ENCODE peak calls at places on chromosomes 16 and 17, in ten cellular contexts. One of them, this sample, is unnamed.

GRCh38 chr16:66653581-66654350 is 42.8 kb downstream of the CMTM4 start:
- DNase-seq in NCI-H2081 treated with DMSO at 0.1 percent for 48 hours: no peak
- DNase-seq in germinal center: no peak
- DNase-seq in left ventricle myocardium inferior: no peak
- DNase-seq in prostate gland: no peak
- DNase-seq in naive thymus-derived CD4-positive, alpha-beta T cell: no peak
- DNase-seq in CD8-positive, alpha-beta T cell: no peak
- DNase-seq in stimulated activated CD4-positive, alpha-beta T cell treated with anti-CD3 and anti-CD28 coated beads, Interleukin-4, amount 100 ng/mL, for 24 hours: no peak
- DNase-seq in RCC 7860: no peak
- DNase-seq in dermis blood vessel endothelial cell: no peak
- DNase-seq in this sample: no peak

GRCh38 chr16:12002447-12003006 is 26.0 kb downstream of the SNX29 start:
- DNase-seq in NCI-H2081 treated with DMSO at 0.1 percent for 48 hours: no peak
- DNase-seq in germinal center: no peak
- DNase-seq in left ventricle myocardium inferior: no peak
- DNase-seq in prostate gland: no peak
- DNase-seq in naive thymus-derived CD4-positive, alpha-beta T cell: no peak
- DNase-seq in CD8-positive, alpha-beta T cell: no peak
- DNase-seq in stimulated activated CD4-positive, alpha-beta T cell treated with anti-CD3 and anti-CD28 coated beads, Interleukin-4, amount 100 ng/mL, for 24 hours: no peak
- DNase-seq in RCC 7860: no peak
- DNase-seq in dermis blood vessel endothelial cell: peak
- DNase-seq in this sample: no peak

GRCh38 chr16:29717113-29717512 is 28.7 kb downstream of the C16orf54 start:
- DNase-seq in NCI-H2081 treated with DMSO at 0.1 percent for 48 hours: no peak
- DNase-seq in germinal center: no peak
- DNase-seq in left ventricle myocardium inferior: no peak
- DNase-seq in prostate gland: no peak
- DNase-seq in naive thymus-derived CD4-positive, alpha-beta T cell: no peak
- DNase-seq in CD8-positive, alpha-beta T cell: no peak
- DNase-seq in stimulated activated CD4-positive, alpha-beta T cell treated with anti-CD3 and anti-CD28 coated beads, Interleukin-4, amount 100 ng/mL, for 24 hours: no peak
- DNase-seq in RCC 7860: no peak
- DNase-seq in dermis blood vessel endothelial cell: no peak
- DNase-seq in this sample: no peak

GRCh38 chr16:67173808-67174705 is 3.7 kb downstream of the NOL3 start:
- DNase-seq in NCI-H2081 treated with DMSO at 0.1 percent for 48 hours: no peak
- DNase-seq in germinal center: peak
- DNase-seq in left ventricle myocardium inferior: peak
- DNase-seq in prostate gland: peak
- DNase-seq in naive thymus-derived CD4-positive, alpha-beta T cell: peak
- DNase-seq in CD8-positive, alpha-beta T cell: no peak
- DNase-seq in stimulated activated CD4-positive, alpha-beta T cell treated with anti-CD3 and anti-CD28 coated beads, Interleukin-4, amount 100 ng/mL, for 24 hours: peak
- DNase-seq in RCC 7860: peak
- DNase-seq in dermis blood vessel endothelial cell: peak
- DNase-seq in this sample: peak

GRCh38 chr17:40580140-40580539 is 14.9 kb upstream of the CCR7 start:
- DNase-seq in NCI-H2081 treated with DMSO at 0.1 percent for 48 hours: no peak
- DNase-seq in germinal center: no peak
- DNase-seq in left ventricle myocardium inferior: no peak
- DNase-seq in prostate gland: no peak
- DNase-seq in naive thymus-derived CD4-positive, alpha-beta T cell: no peak
- DNase-seq in CD8-positive, alpha-beta T cell: no peak
- DNase-seq in stimulated activated CD4-positive, alpha-beta T cell treated with anti-CD3 and anti-CD28 coated beads, Interleukin-4, amount 100 ng/mL, for 24 hours: no peak
- DNase-seq in RCC 7860: no peak
- DNase-seq in dermis blood vessel endothelial cell: no peak
- DNase-seq in this sample: no peak

GRCh38 chr17:74810699-74811485 is 34.7 kb upstream of the NAT9 start:
- DNase-seq in NCI-H2081 treated with DMSO at 0.1 percent for 48 hours: no peak
- DNase-seq in germinal center: no peak
- DNase-seq in left ventricle myocardium inferior: no peak
- DNase-seq in prostate gland: no peak
- DNase-seq in naive thymus-derived CD4-positive, alpha-beta T cell: no peak
- DNase-seq in CD8-positive, alpha-beta T cell: no peak
- DNase-seq in stimulated activated CD4-positive, alpha-beta T cell treated with anti-CD3 and anti-CD28 coated beads, Interleukin-4, amount 100 ng/mL, for 24 hours: no peak
- DNase-seq in RCC 7860: peak
- DNase-seq in dermis blood vessel endothelial cell: no peak
- DNase-seq in this sample: no peak

GRCh38 chr17:75159196-75160031 is 5.1 kb upstream of the JPT1 start:
- DNase-seq in NCI-H2081 treated with DMSO at 0.1 percent for 48 hours: no peak
- DNase-seq in germinal center: no peak
- DNase-seq in left ventricle myocardium inferior: no peak
- DNase-seq in prostate gland: no peak
- DNase-seq in naive thymus-derived CD4-positive, alpha-beta T cell: no peak
- DNase-seq in CD8-positive, alpha-beta T cell: no peak
- DNase-seq in stimulated activated CD4-positive, alpha-beta T cell treated with anti-CD3 and anti-CD28 coated beads, Interleukin-4, amount 100 ng/mL, for 24 hours: no peak
- DNase-seq in RCC 7860: peak
- DNase-seq in dermis blood vessel endothelial cell: peak
- DNase-seq in this sample: no peak

GRCh38 chr17:60326702-60327101 is 65.2 kb downstream of the USP32 start:
- DNase-seq in NCI-H2081 treated with DMSO at 0.1 percent for 48 hours: no peak
- DNase-seq in germinal center: no peak
- DNase-seq in left ventricle myocardium inferior: no peak
- DNase-seq in prostate gland: no peak
- DNase-seq in naive thymus-derived CD4-positive, alpha-beta T cell: no peak
- DNase-seq in CD8-positive, alpha-beta T cell: no peak
- DNase-seq in stimulated activated CD4-positive, alpha-beta T cell treated with anti-CD3 and anti-CD28 coated beads, Interleukin-4, amount 100 ng/mL, for 24 hours: no peak
- DNase-seq in RCC 7860: no peak
- DNase-seq in dermis blood vessel endothelial cell: no peak
- DNase-seq in this sample: no peak

GRCh38 chr17:63855185-63855584 is 12.7 kb upstream of the SMARCD2 start:
- DNase-seq in NCI-H2081 treated with DMSO at 0.1 percent for 48 hours: no peak
- DNase-seq in germinal center: no peak
- DNase-seq in left ventricle myocardium inferior: no peak
- DNase-seq in prostate gland: no peak
- DNase-seq in naive thymus-derived CD4-positive, alpha-beta T cell: no peak
- DNase-seq in CD8-positive, alpha-beta T cell: no peak
- DNase-seq in stimulated activated CD4-positive, alpha-beta T cell treated with anti-CD3 and anti-CD28 coated beads, Interleukin-4, amount 100 ng/mL, for 24 hours: no peak
- DNase-seq in RCC 7860: no peak
- DNase-seq in dermis blood vessel endothelial cell: no peak
- DNase-seq in this sample: no peak

GRCh38 chr17:30906101-30906911 is at the start of gene TEFM:
- DNase-seq in NCI-H2081 treated with DMSO at 0.1 percent for 48 hours: no peak
- DNase-seq in germinal center: peak
- DNase-seq in left ventricle myocardium inferior: peak
- DNase-seq in prostate gland: peak
- DNase-seq in naive thymus-derived CD4-positive, alpha-beta T cell: peak
- DNase-seq in CD8-positive, alpha-beta T cell: peak
- DNase-seq in stimulated activated CD4-positive, alpha-beta T cell treated with anti-CD3 and anti-CD28 coated beads, Interleukin-4, amount 100 ng/mL, for 24 hours: peak
- DNase-seq in RCC 7860: peak
- DNase-seq in dermis blood vessel endothelial cell: peak
- DNase-seq in this sample: peak